ENCODE peak calls at places on chromosomes 1 and 21, in ten cellular contexts. S is endothelial cell of umbilical vein, B is IMR-90, Q is lower leg skin, O is suprapubic skin, V is GM12891, D is NB4, M is prostate gland, P is heart left ventricle, R is sigmoid colon. C is an unnamed sample.

GRCh38 chr1:39128959-39129358 is 75.5 kb upstream of the MACF1 start:
- DNase-seq in S (no peak), B (no peak), Q (peak), O (peak), V (no peak), D (no peak), M (peak), P (no peak), R (no peak), C (no peak)

GRCh38 chr1:39944410-39944809 is 10.5 kb upstream of the MFSD2A start:
- DNase-seq in S (no peak), B (no peak), Q (no peak), O (no peak), V (no peak), D (no peak), M (no peak), P (no peak), R (no peak), C (no peak)

GRCh38 chr21:26449161-26449560 is 123.9 kb downstream of the CYYR1 start:
- DNase-seq in S (peak), B (peak), Q (no peak), O (no peak), V (no peak), D (no peak), M (no peak), P (no peak), R (no peak), C (no peak)

GRCh38 chr1:185939142-185939541 is 205.0 kb downstream of the HMCN1 start:
- DNase-seq in S (no peak), B (peak), Q (no peak), O (no peak), V (no peak), D (no peak), M (no peak), P (no peak), R (no peak), C (no peak)

GRCh38 chr1:202663141-202663540 is 47.1 kb downstream of the SYT2 start:
- DNase-seq in S (no peak), B (no peak), Q (no peak), O (no peak), V (no peak), D (no peak), M (no peak), P (no peak), R (no peak), C (no peak)

GRCh38 chr1:93437976-93438605 is 9.8 kb upstream of the FNBP1L start:
- DNase-seq in S (peak), B (peak), Q (no peak), O (no peak), V (no peak), D (peak), M (no peak), P (no peak), R (no peak), C (no peak)

GRCh38 chr1:94831636-94832035 is 11.5 kb downstream of the SLC44A3 start:
- DNase-seq in S (no peak), B (no peak), Q (no peak), O (no peak), V (no peak), D (peak), M (no peak), P (no peak), R (no peak), C (no peak)

GRCh38 chr1:155070721-155071556 is 7.4 kb downstream of the EFNA4 start:
- DNase-seq in S (peak), B (peak), Q (peak), O (peak), V (peak), D (peak), M (peak), P (peak), R (peak), C (no peak)

GRCh38 chr1:103514920-103515503 is 10.5 kb upstream of the RNPC3 start:
- DNase-seq in S (peak), B (peak), Q (no peak), O (no peak), V (no peak), D (peak), M (no peak), P (no peak), R (no peak), C (no peak)

GRCh38 chr1:8182034-8182761 is 135.7 kb upstream of the SLC45A1 start:
- DNase-seq in S (peak), B (peak), Q (no peak), O (no peak), V (no peak), D (no peak), M (peak), P (no peak), R (no peak), C (no peak)

GRCh38 chr1:22639286-22639685 is 2.9 kb downstream of the C1QA start:
- DNase-seq in S (peak), B (peak), Q (no peak), O (no peak), V (no peak), D (peak), M (no peak), P (no peak), R (no peak), C (peak)

DNA sequence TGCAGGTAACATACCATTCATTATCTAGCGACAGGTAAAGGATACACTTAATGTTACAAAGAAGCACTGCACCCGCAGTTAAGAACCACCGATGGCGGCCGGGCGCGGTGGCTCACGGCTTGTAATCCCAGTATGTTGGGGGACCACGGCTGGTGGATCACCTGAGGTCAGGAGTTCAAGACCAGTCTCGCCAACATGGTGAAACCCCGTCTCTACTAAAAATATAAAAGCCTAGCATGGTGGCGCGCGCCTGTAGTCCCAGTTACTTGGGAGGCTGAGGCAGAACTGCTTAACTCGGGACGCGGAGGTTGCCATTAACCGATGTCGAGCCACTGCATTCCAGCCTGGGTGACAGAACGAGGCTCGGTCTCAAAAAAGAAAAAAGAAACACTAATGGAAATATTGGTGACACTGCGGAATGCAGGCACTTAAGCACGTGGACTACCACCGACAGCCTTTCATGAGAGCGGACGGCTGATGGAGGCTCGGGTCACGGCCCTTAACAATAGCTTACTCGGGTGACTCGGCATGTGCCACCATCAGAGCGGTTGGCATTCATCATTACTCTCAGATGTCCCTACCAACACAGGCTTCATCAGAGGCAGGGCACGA is 542 bp downstream of the GAS5 start:
- DNase-seq in S (no peak), B (no peak), Q (no peak), O (no peak), V (no peak), D (no peak), M (no peak), P (no peak), R (peak), C (no peak)
- TF ChIP-seq POLR2A in S (no peak), B (no peak), Q (no peak), O (no peak), V (no peak), D (no peak), M (no peak), P (no peak), R (no peak), C (peak)

GRCh38 chr1:81801032-81801833 is 499 bp downstream of the ADGRL2 start:
- DNase-seq in S (peak), B (peak), Q (peak), O (peak), V (peak), D (no peak), M (peak), P (peak), R (peak), C (no peak)
- TF ChIP-seq POLR2A in S (no peak), B (no peak), Q (no peak), O (no peak), V (no peak), D (no peak), M (peak), P (no peak), R (no peak), C (peak)

GRCh38 chr1:227314014-227314848 is 4.1 kb downstream of the CDC42BPA start:
- DNase-seq in S (peak), B (no peak), Q (no peak), O (no peak), V (no peak), D (no peak), M (no peak), P (no peak), R (no peak), C (no peak)

GRCh38 chr1:227317541-227318002 is 720 bp downstream of the CDC42BPA start:
- DNase-seq in S (peak), B (peak), Q (peak), O (peak), V (peak), D (peak), M (peak), P (no peak), R (peak), C (peak)

GRCh38 chr1:227316456-227316855 is 1.8 kb downstream of the CDC42BPA start:
- DNase-seq in S (no peak), B (no peak), Q (no peak), O (no peak), V (no peak), D (no peak), M (no peak), P (no peak), R (no peak), C (no peak)

GRCh38 chr1:227316941-227317540 is 1.3 kb downstream of the CDC42BPA start:
- DNase-seq in S (peak), B (peak), Q (no peak), O (no peak), V (no peak), D (peak), M (no peak), P (no peak), R (no peak), C (no peak)

DNA sequence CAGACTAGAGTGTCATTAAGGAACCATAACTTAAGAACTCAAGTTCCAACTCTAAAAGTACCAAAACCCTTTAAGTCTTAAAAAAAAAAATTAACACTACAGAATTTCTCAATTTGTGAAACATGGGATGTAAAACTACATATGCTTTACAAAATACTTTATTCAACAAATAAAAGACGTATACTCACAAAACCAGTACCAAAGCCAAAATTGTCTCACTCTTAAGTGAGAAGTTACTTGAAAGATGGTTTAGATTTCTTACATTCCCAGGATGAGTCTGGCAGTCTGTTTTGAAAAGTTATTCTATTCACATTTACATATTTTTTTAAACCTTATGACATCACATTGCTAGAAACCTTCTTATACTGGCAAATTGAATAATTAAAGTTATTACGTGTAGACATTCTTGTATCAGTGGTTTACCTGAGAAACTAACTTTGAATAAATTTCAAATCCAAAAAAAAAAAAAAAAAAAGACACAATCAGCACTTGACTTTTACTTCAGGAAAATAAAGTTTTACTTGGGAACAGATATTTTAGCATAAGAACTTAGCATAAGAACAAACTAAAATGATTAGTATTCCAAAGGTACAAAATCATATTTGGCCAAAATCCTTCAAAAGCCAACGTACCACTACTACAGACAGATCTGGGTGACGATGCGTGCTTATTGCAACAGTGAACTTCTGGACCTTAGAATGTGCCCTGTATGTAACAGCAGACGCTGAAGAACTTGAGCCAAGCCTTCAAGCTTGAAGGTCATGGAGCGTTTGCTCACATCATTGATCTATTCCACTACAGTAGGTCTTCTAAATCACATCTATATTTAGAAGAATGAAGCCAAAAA is 2.6 kb downstream of the CDC42BPA start:
- DNase-seq in S (peak), B (peak), Q (peak), O (no peak), V (no peak), D (peak), M (peak), P (no peak), R (no peak), C (no peak)
- TF ChIP-seq POLR2A in S (no peak), B (no peak), Q (no peak), O (no peak), V (no peak), D (no peak), M (no peak), P (no peak), R (no peak), C (no peak)

GRCh38 chr1:35717911-35718476 is 690 bp downstream of the C1orf216 start:
- DNase-seq in S (peak), B (peak), Q (peak), O (peak), V (no peak), D (peak), M (no peak), P (peak), R (peak), C (peak)
- TF ChIP-seq POLR2A in S (no peak), B (no peak), Q (no peak), O (no peak), V (no peak), D (no peak), M (no peak), P (no peak), R (no peak), C (peak)

GRCh38 chr21:33201945-33202344 is 27.8 kb upstream of the IFNAR2 start:
- DNase-seq in S (no peak), B (no peak), Q (no peak), O (no peak), V (no peak), D (peak), M (no peak), P (no peak), R (no peak), C (no peak)
- TF ChIP-seq POLR2A in S (no peak), B (no peak), Q (no peak), O (no peak), V (no peak), D (no peak), M (no peak), P (no peak), R (no peak), C (no peak)

GRCh38 chr1:153615406-153615805 is 719 bp downstream of the S100A14 start:
- DNase-seq in S (no peak), B (no peak), Q (no peak), O (peak), V (no peak), D (no peak), M (no peak), P (no peak), R (no peak), C (no peak)

GRCh38 chr1:153617677-153618076 is 1.6 kb upstream of the S100A14 start:
- DNase-seq in S (peak), B (no peak), Q (no peak), O (peak), V (no peak), D (peak), M (no peak), P (peak), R (peak), C (peak)

GRCh38 chr1:153616885-153617428 is 832 bp upstream of the S100A14 start:
- DNase-seq in S (no peak), B (no peak), Q (no peak), O (peak), V (no peak), D (no peak), M (no peak), P (no peak), R (peak), C (no peak)

GRCh38 chr1:153614906-153615305 is 1.2 kb downstream of the S100A14 start:
- DNase-seq in S (no peak), B (no peak), Q (no peak), O (no peak), V (no peak), D (no peak), M (no peak), P (no peak), R (no peak), C (no peak)

GRCh38 chr1:153616144-153616884 is at the start of gene S100A14:
- DNase-seq in S (no peak), B (no peak), Q (peak), O (peak), V (no peak), D (no peak), M (peak), P (no peak), R (no peak), C (no peak)
- TF ChIP-seq POLR2A in S (no peak), B (no peak), Q (no peak), O (no peak), V (no peak), D (no peak), M (peak), P (no peak), R (peak), C (no peak)

GRCh38 chr1:212698467-212699103 is 1.1 kb downstream of the BATF3 start:
- DNase-seq in S (no peak), B (no peak), Q (no peak), O (no peak), V (no peak), D (no peak), M (no peak), P (no peak), R (no peak), C (no peak)

GRCh38 chr1:212700892-212701819 is 1.5 kb upstream of the BATF3 start:
- DNase-seq in S (peak), B (peak), Q (peak), O (peak), V (no peak), D (peak), M (peak), P (peak), R (peak), C (no peak)

GRCh38 chr1:212699839-212700596 is at the start of gene BATF3:
- DNase-seq in S (no peak), B (no peak), Q (peak), O (peak), V (no peak), D (peak), M (no peak), P (peak), R (peak), C (peak)

GRCh38 chr1:212700597-212700891 is 904 bp upstream of the BATF3 start:
- DNase-seq in S (no peak), B (no peak), Q (no peak), O (no peak), V (no peak), D (no peak), M (no peak), P (no peak), R (no peak), C (no peak)

GRCh38 chr1:212699104-212699838 is 369 bp downstream of the BATF3 start:
- DNase-seq in S (peak), B (peak), Q (no peak), O (peak), V (peak), D (peak), M (no peak), P (peak), R (peak), C (peak)
- TF ChIP-seq POLR2A in S (no peak), B (no peak), Q (no peak), O (no peak), V (no peak), D (no peak), M (no peak), P (no peak), R (no peak), C (no peak)

DNA sequence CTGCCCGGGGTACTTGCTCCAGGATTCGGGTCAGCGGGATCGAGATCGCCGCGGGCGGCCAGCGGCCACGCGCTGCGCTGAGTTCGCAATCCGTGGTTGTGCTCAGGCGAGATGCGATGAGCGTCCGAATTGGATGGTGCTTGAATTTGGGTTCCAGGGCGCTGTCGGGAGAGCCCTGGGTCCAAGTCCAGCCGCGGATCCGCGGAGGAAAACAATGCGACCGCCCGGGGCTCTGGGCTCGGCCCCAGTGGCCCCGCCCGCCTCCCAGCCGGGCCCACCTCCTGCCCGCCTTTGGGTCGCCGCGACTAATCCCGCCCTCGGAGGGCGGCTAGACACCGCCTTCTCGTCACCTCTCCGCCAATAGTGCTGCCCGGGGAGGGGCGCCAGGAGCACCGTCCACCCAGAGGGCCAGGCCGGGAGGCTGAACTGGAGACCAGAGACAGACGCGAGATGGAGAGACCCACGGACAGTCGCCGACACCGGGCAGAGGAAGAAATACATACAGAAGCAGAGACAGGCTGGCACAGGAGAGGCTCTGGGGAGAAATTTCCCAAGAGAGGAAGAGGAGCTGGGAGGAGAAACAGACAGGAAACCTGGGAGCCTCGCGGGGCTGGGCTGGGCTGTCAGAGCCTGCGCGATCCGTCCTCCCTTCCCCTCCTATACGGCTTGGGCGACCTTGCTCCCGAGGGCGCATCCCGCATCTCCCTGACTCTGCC is at the start of gene SEMA6C:
- DNase-seq in S (peak), B (peak), Q (peak), O (peak), V (peak), D (peak), M (peak), P (peak), R (peak), C (peak)
- TF ChIP-seq POLR2A in S (peak), B (peak), Q (no peak), O (no peak), V (no peak), D (no peak), M (peak), P (peak), R (peak), C (peak)

GRCh38 chr1:244651956-244652698 is 799 bp upstream of the DESI2 start:
- DNase-seq in S (no peak), B (peak), Q (no peak), O (no peak), V (no peak), D (no peak), M (no peak), P (no peak), R (no peak), C (no peak)
- TF ChIP-seq POLR2A in S (no peak), B (no peak), Q (no peak), O (no peak), V (peak), D (no peak), M (no peak), P (no peak), R (no peak), C (peak)